ENCODE peak calls at places on chromosomes 13 and 19, in six cellular contexts. One of them, this sample, is unnamed.

GRCh38 chr19:35063940-35064818 is 22.7 kb downstream of the HPN start:
- DNase-seq in IMR-90: peak; percentile 84
- DNase-seq in breast epithelium: no peak
- DNase-seq in pancreas: peak; percentile 61
- DNase-seq in right lobe of liver: no peak
- DNase-seq in transverse colon: no peak
- DNase-seq in this sample: no peak

GRCh38 chr13:43848250-43848649 is 31.3 kb downstream of the CCDC122 start:
- DNase-seq in IMR-90: peak; percentile 71
- DNase-seq in breast epithelium: no peak
- DNase-seq in pancreas: no peak
- DNase-seq in right lobe of liver: no peak
- DNase-seq in transverse colon: no peak
- DNase-seq in this sample: no peak

GRCh38 chr13:105196052-105196451 is 1339.4 kb downstream of the EFNB2 start:
- DNase-seq in IMR-90: peak; percentile 58
- DNase-seq in breast epithelium: no peak
- DNase-seq in pancreas: no peak
- DNase-seq in right lobe of liver: no peak
- DNase-seq in transverse colon: no peak
- DNase-seq in this sample: peak; percentile 53

GRCh38 chr13:44313674-44314073 is 60.0 kb upstream of the SERP2 start:
- DNase-seq in IMR-90: peak; percentile 91
- DNase-seq in breast epithelium: no peak
- DNase-seq in pancreas: no peak
- DNase-seq in right lobe of liver: no peak
- DNase-seq in transverse colon: no peak
- DNase-seq in this sample: no peak

GRCh38 chr19:676343-677105 is at the start of gene FSTL3:
- DNase-seq in IMR-90: no peak
- DNase-seq in breast epithelium: no peak
- DNase-seq in pancreas: no peak
- DNase-seq in right lobe of liver: no peak
- DNase-seq in transverse colon: no peak
- DNase-seq in this sample: no peak

GRCh38 chr13:40341086-40341471 is 325.4 kb downstream of the FOXO1 start:
- DNase-seq in IMR-90: no peak
- DNase-seq in breast epithelium: no peak
- DNase-seq in pancreas: no peak
- DNase-seq in right lobe of liver: no peak
- DNase-seq in transverse colon: no peak
- DNase-seq in this sample: no peak

GRCh38 chr19:15108145-15108844 is 1.1 kb downstream of the SYDE1 start:
- DNase-seq in IMR-90: no peak
- DNase-seq in breast epithelium: no peak
- DNase-seq in pancreas: no peak
- DNase-seq in right lobe of liver: no peak
- DNase-seq in transverse colon: no peak
- DNase-seq in this sample: no peak

GRCh38 chr19:46288896-46289588 is 7.8 kb upstream of the HIF3A start:
- DNase-seq in IMR-90: peak; percentile 82
- DNase-seq in breast epithelium: no peak
- DNase-seq in pancreas: no peak
- DNase-seq in right lobe of liver: no peak
- DNase-seq in transverse colon: no peak
- DNase-seq in this sample: no peak

GRCh38 chr13:78603240-78603947 is at the start of gene POU4F1:
- DNase-seq in IMR-90: peak; percentile 11
- DNase-seq in breast epithelium: no peak
- DNase-seq in pancreas: peak; percentile 21
- DNase-seq in right lobe of liver: no peak
- DNase-seq in transverse colon: peak; percentile 69
- DNase-seq in this sample: no peak

GRCh38 chr19:46428278-46429141 is at the start of gene PNMA8C:
- DNase-seq in IMR-90: peak; percentile 63
- DNase-seq in breast epithelium: peak; percentile 73
- DNase-seq in pancreas: peak; percentile 70
- DNase-seq in right lobe of liver: peak; percentile 86
- DNase-seq in transverse colon: peak; percentile 50
- DNase-seq in this sample: no peak

GRCh38 chr19:11377237-11377636 is 2.8 kb downstream of the SWSAP1 start:
- DNase-seq in IMR-90: peak; percentile 94
- DNase-seq in breast epithelium: no peak
- DNase-seq in pancreas: no peak
- DNase-seq in right lobe of liver: no peak
- DNase-seq in transverse colon: peak; percentile 48
- DNase-seq in this sample: peak; percentile 57

GRCh38 chr13:49652691-49653305 is 24.5 kb downstream of the ARL11 start:
- DNase-seq in IMR-90: peak; percentile 10
- DNase-seq in breast epithelium: no peak
- DNase-seq in pancreas: no peak
- DNase-seq in right lobe of liver: no peak
- DNase-seq in transverse colon: peak; percentile 32
- DNase-seq in this sample: no peak

GRCh38 chr19:16066611-16067104 is 9.6 kb upstream of the TPM4 start:
- DNase-seq in IMR-90: peak; percentile 76
- DNase-seq in breast epithelium: no peak
- DNase-seq in pancreas: no peak
- DNase-seq in right lobe of liver: no peak
- DNase-seq in transverse colon: peak; percentile 81
- DNase-seq in this sample: no peak

GRCh38 chr19:38277969-38278680 is 13.8 kb downstream of the SPINT2 start:
- DNase-seq in IMR-90: peak; percentile 35
- DNase-seq in breast epithelium: peak; percentile 46
- DNase-seq in pancreas: no peak
- DNase-seq in right lobe of liver: no peak
- DNase-seq in transverse colon: no peak
- DNase-seq in this sample: no peak

GRCh38 chr13:74070513-74070912 is 63.7 kb downstream of the KLF12 start:
- DNase-seq in IMR-90: no peak
- DNase-seq in breast epithelium: no peak
- DNase-seq in pancreas: no peak
- DNase-seq in right lobe of liver: no peak
- DNase-seq in transverse colon: no peak
- DNase-seq in this sample: no peak

GRCh38 chr13:30017880-30018279 is 167.5 kb upstream of the UBL3 start:
- DNase-seq in IMR-90: no peak
- DNase-seq in breast epithelium: no peak
- DNase-seq in pancreas: no peak
- DNase-seq in right lobe of liver: no peak
- DNase-seq in transverse colon: no peak
- DNase-seq in this sample: no peak

GRCh38 chr13:42847891-42848663 is 66.7 kb downstream of the FAM216B start:
- DNase-seq in IMR-90: peak; percentile 8
- DNase-seq in breast epithelium: no peak
- DNase-seq in pancreas: no peak
- DNase-seq in right lobe of liver: no peak
- DNase-seq in transverse colon: no peak
- DNase-seq in this sample: peak; percentile 71

GRCh38 chr19:45164577-45165335 is 4.0 kb upstream of the NKPD1 start:
- DNase-seq in IMR-90: peak; percentile 46
- DNase-seq in breast epithelium: peak; percentile 85
- DNase-seq in pancreas: peak; percentile 50
- DNase-seq in right lobe of liver: no peak
- DNase-seq in transverse colon: peak; percentile 79
- DNase-seq in this sample: peak; percentile 10

GRCh38 chr13:44619651-44620050 is 43.5 kb upstream of the TSC22D1 start:
- DNase-seq in IMR-90: no peak
- DNase-seq in breast epithelium: no peak
- DNase-seq in pancreas: no peak
- DNase-seq in right lobe of liver: no peak
- DNase-seq in transverse colon: no peak
- DNase-seq in this sample: no peak

GRCh38 chr13:97131447-97131846 is 90.7 kb upstream of the MBNL2 start:
- DNase-seq in IMR-90: no peak
- DNase-seq in breast epithelium: no peak
- DNase-seq in pancreas: no peak
- DNase-seq in right lobe of liver: no peak
- DNase-seq in transverse colon: no peak
- DNase-seq in this sample: no peak

GRCh38 chr13:80334582-80335260 is 6.2 kb downstream of the SPRY2 start:
- DNase-seq in IMR-90: peak; percentile 43
- DNase-seq in breast epithelium: no peak
- DNase-seq in pancreas: no peak
- DNase-seq in right lobe of liver: no peak
- DNase-seq in transverse colon: no peak
- DNase-seq in this sample: no peak

GRCh38 chr13:111508164-111508870 is 187.9 kb downstream of the TEX29 start:
- DNase-seq in IMR-90: no peak
- DNase-seq in breast epithelium: no peak
- DNase-seq in pancreas: no peak
- DNase-seq in right lobe of liver: no peak
- DNase-seq in transverse colon: no peak
- DNase-seq in this sample: no peak

GRCh38 chr13:98478134-98479129 is 98.5 kb downstream of the STK24 start:
- DNase-seq in IMR-90: peak; percentile 36
- DNase-seq in breast epithelium: no peak
- DNase-seq in pancreas: no peak
- DNase-seq in right lobe of liver: no peak
- DNase-seq in transverse colon: no peak
- DNase-seq in this sample: no peak

GRCh38 chr19:38949580-38950367 is 19.0 kb downstream of the MRPS12 start:
- DNase-seq in IMR-90: peak; percentile 25
- DNase-seq in breast epithelium: peak; percentile 84
- DNase-seq in pancreas: peak; percentile 90
- DNase-seq in right lobe of liver: peak; percentile 82
- DNase-seq in transverse colon: peak; percentile 76
- DNase-seq in this sample: no peak

GRCh38 chr13:29909975-29910674 is 59.7 kb upstream of the UBL3 start:
- DNase-seq in IMR-90: peak; percentile 78
- DNase-seq in breast epithelium: no peak
- DNase-seq in pancreas: no peak
- DNase-seq in right lobe of liver: no peak
- DNase-seq in transverse colon: no peak
- DNase-seq in this sample: no peak

GRCh38 chr19:2852598-2852997 is 11.3 kb downstream of the ZNF555 start:
- DNase-seq in IMR-90: no peak
- DNase-seq in breast epithelium: no peak
- DNase-seq in pancreas: no peak
- DNase-seq in right lobe of liver: no peak
- DNase-seq in transverse colon: no peak
- DNase-seq in this sample: no peak

GRCh38 chr19:2854849-2855248 is 12.3 kb upstream of the ZNF556 start:
- DNase-seq in IMR-90: no peak
- DNase-seq in breast epithelium: no peak
- DNase-seq in pancreas: no peak
- DNase-seq in right lobe of liver: no peak
- DNase-seq in transverse colon: no peak
- DNase-seq in this sample: no peak

GRCh38 chr19:2853015-2853606 is 11.8 kb downstream of the ZNF555 start:
- DNase-seq in IMR-90: no peak
- DNase-seq in breast epithelium: no peak
- DNase-seq in pancreas: no peak
- DNase-seq in right lobe of liver: no peak
- DNase-seq in transverse colon: no peak
- DNase-seq in this sample: no peak

GRCh38 chr19:2858864-2859263 is 8.3 kb upstream of the ZNF556 start:
- DNase-seq in IMR-90: no peak
- DNase-seq in breast epithelium: no peak
- DNase-seq in pancreas: no peak
- DNase-seq in right lobe of liver: no peak
- DNase-seq in transverse colon: no peak
- DNase-seq in this sample: no peak

GRCh38 chr19:2856457-2857055 is 10.6 kb upstream of the ZNF556 start:
- DNase-seq in IMR-90: no peak
- DNase-seq in breast epithelium: no peak
- DNase-seq in pancreas: no peak
- DNase-seq in right lobe of liver: no peak
- DNase-seq in transverse colon: no peak
- DNase-seq in this sample: no peak
- H3K4me3 ChIP-seq in IMR-90: no peak overlapping the region
- H3K4me3 ChIP-seq in breast epithelium: no peak overlapping the region
- H3K4me3 ChIP-seq in pancreas: no peak overlapping the region
- H3K4me3 ChIP-seq in right lobe of liver: no peak overlapping the region
- H3K4me3 ChIP-seq in transverse colon: no peak overlapping the region
- H3K4me3 ChIP-seq in this sample: no peak overlapping the region

GRCh38 chr19:9952276-9952675 is 16.0 kb upstream of the OLFM2 start:
- DNase-seq in IMR-90: no peak
- DNase-seq in breast epithelium: no peak
- DNase-seq in pancreas: no peak
- DNase-seq in right lobe of liver: no peak
- DNase-seq in transverse colon: no peak
- DNase-seq in this sample: no peak
- TF ChIP-seq CTCF in IMR-90: no peak
- TF ChIP-seq CTCF in breast epithelium: no peak
- TF ChIP-seq CTCF in pancreas: no peak
- TF ChIP-seq CTCF in right lobe of liver: no peak
- TF ChIP-seq CTCF in transverse colon: no peak
- TF ChIP-seq CTCF in this sample: no peak

GRCh38 chr19:54574051-54574450 is 461 bp downstream of the LILRA2 start:
- DNase-seq in IMR-90: no peak
- DNase-seq in breast epithelium: no peak
- DNase-seq in pancreas: no peak
- DNase-seq in right lobe of liver: no peak
- DNase-seq in transverse colon: no peak
- DNase-seq in this sample: no peak

GRCh38 chr19:54572696-54573311 is 786 bp upstream of the LILRA2 start:
- DNase-seq in IMR-90: no peak
- DNase-seq in breast epithelium: no peak
- DNase-seq in pancreas: no peak
- DNase-seq in right lobe of liver: peak; percentile 64
- DNase-seq in transverse colon: no peak
- DNase-seq in this sample: no peak

GRCh38 chr19:54573330-54573872 is at the start of gene LILRA2:
- DNase-seq in IMR-90: no peak
- DNase-seq in breast epithelium: no peak
- DNase-seq in pancreas: no peak
- DNase-seq in right lobe of liver: peak; percentile 63
- DNase-seq in transverse colon: no peak
- DNase-seq in this sample: no peak

GRCh38 chr19:54576411-54576976 is 2.9 kb downstream of the LILRA2 start:
- DNase-seq in IMR-90: no peak
- DNase-seq in breast epithelium: no peak
- DNase-seq in pancreas: no peak
- DNase-seq in right lobe of liver: no peak
- DNase-seq in transverse colon: no peak
- DNase-seq in this sample: no peak

DNA sequence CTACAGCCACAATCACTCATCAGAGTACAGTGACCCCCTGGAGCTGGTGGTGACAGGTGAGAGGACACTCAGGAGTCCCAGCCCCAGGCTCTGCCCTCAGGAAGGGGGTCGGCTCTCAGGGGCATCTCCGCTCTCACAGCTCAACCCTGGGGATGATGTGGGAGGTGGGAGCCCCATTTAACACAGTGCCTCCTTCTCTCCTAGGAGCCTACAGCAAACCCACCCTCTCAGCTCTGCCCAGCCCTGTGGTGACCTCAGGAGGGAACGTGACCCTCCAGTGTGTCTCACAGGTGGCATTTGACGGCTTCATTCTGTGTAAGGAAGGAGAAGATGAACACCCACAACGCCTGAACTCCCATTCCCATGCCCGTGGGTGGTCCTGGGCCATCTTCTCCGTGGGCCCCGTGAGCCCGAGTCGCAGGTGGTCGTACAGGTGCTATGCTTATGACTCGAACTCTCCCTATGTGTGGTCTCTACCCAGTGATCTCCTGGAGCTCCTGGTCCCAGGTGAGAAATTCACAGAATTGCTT is 1.0 kb downstream of the LILRA2 start:
- DNase-seq in IMR-90: no peak
- DNase-seq in breast epithelium: no peak
- DNase-seq in pancreas: no peak
- DNase-seq in right lobe of liver: no peak
- DNase-seq in transverse colon: no peak
- DNase-seq in this sample: no peak
- H3K4me3 ChIP-seq in IMR-90: no peak overlapping the region
- H3K4me3 ChIP-seq in breast epithelium: no peak overlapping the region
- H3K4me3 ChIP-seq in pancreas: no peak overlapping the region
- H3K4me3 ChIP-seq in right lobe of liver: no peak overlapping the region
- H3K4me3 ChIP-seq in transverse colon: no peak overlapping the region
- H3K4me3 ChIP-seq in this sample: no peak overlapping the region

GRCh38 chr19:13899912-13900584 is 5.9 kb downstream of the BRME1 start:
- DNase-seq in IMR-90: peak; percentile 36
- DNase-seq in breast epithelium: no peak
- DNase-seq in pancreas: no peak
- DNase-seq in right lobe of liver: no peak
- DNase-seq in transverse colon: no peak
- DNase-seq in this sample: no peak
- TF ChIP-seq CTCF in IMR-90: no peak
- TF ChIP-seq CTCF in breast epithelium: no peak
- TF ChIP-seq CTCF in pancreas: no peak
- TF ChIP-seq CTCF in right lobe of liver: no peak
- TF ChIP-seq CTCF in transverse colon: no peak
- TF ChIP-seq CTCF in this sample: no peak

This sample was measured in AG04449.